ENCODE peak calls at places on chromosomes 16 and 17, in six cellular contexts. L, Z, F, O, B and H are unnamed samples.
A peak's percentile ranks its signal among the peaks of the same experiment; 100 is the strongest.

GRCh38 chr16:58474296-58474695 is 25.6 kb upstream of the NDRG4 start:
- DNase-seq in L (no peak), Z (no peak), F (no peak), O (no peak), B (no peak), H (no peak)

GRCh38 chr17:37301288-37301687 is 74.5 kb upstream of the C17orf78 start:
- DNase-seq in L (no peak), Z (no peak), F (no peak), O (no peak), B (no peak), H (no peak)

GRCh38 chr17:12830692-12831363 is 41.5 kb downstream of the ARHGAP44 start:
- DNase-seq in L (no peak), Z (no peak), F (no peak), O (no peak), B (no peak), H (no peak)

GRCh38 chr16:73083271-73083670 is 35.3 kb upstream of the ZFHX3 start:
- DNase-seq in L (no peak), Z (peak; percentile 19), F (peak; percentile 36), O (no peak), B (no peak), H (no peak)

GRCh38 chr16:46884513-46885293 is 541 bp downstream of the GPT2 start:
- DNase-seq in L (no peak), Z (peak; percentile 11), F (no peak), O (peak; percentile 52), B (no peak), H (no peak)

GRCh38 chr17:43994272-43995149 is 9.9 kb upstream of the NAGS start:
- DNase-seq in L (peak; percentile 64), Z (peak; percentile 68), F (peak; percentile 56), O (peak; percentile 44), B (peak; percentile 47), H (no peak)

GRCh38 chr17:20930065-20930760 is 112.6 kb downstream of the USP22 start:
- DNase-seq in L (no peak), Z (peak; percentile 68), F (no peak), O (no peak), B (no peak), H (peak; percentile 52)

GRCh38 chr16:57585051-57585687 is 42.7 kb downstream of the ADGRG5 start:
- DNase-seq in L (no peak), Z (no peak), F (no peak), O (no peak), B (no peak), H (no peak)

GRCh38 chr17:17677299-17678040 is 3.8 kb upstream of the RAI1 start:
- DNase-seq in L (no peak), Z (no peak), F (no peak), O (no peak), B (no peak), H (no peak)

GRCh38 chr17:41496803-41497484 is 7.2 kb upstream of the KRT36 start:
- DNase-seq in L (peak; percentile 66), Z (peak; percentile 94), F (peak; percentile 90), O (no peak), B (peak; percentile 37), H (peak; percentile 0)

GRCh38 chr16:54933281-54934150 is 2.9 kb downstream of the IRX5 start:
- DNase-seq in L (no peak), Z (no peak), F (no peak), O (no peak), B (no peak), H (no peak)

GRCh38 chr17:76697702-76698465 is 12.9 kb downstream of the MXRA7 start:
- DNase-seq in L (no peak), Z (peak; percentile 52), F (no peak), O (no peak), B (no peak), H (no peak)

GRCh38 chr16:62954144-62955032 is 918.1 kb upstream of the CDH8 start:
- DNase-seq in L (no peak), Z (no peak), F (no peak), O (no peak), B (no peak), H (no peak)

GRCh38 chr16:17161034-17161433 is 309.7 kb downstream of the XYLT1 start:
- DNase-seq in L (no peak), Z (no peak), F (no peak), O (peak; percentile 38), B (no peak), H (peak; percentile 25)

GRCh38 chr17:63314766-63315165 is 131.3 kb downstream of the CYB561 start:
- DNase-seq in L (no peak), Z (no peak), F (no peak), O (no peak), B (no peak), H (no peak)

GRCh38 chr17:21214777-21215541 is 998 bp upstream of the TMEM11 start:
- DNase-seq in L (no peak), Z (peak; percentile 50), F (no peak), O (no peak), B (no peak), H (no peak)

GRCh38 chr17:79990051-79990592 is 45.5 kb downstream of the TBC1D16 start:
- DNase-seq in L (no peak), Z (no peak), F (no peak), O (no peak), B (no peak), H (no peak)

GRCh38 chr17:8621585-8621984 is 8.9 kb downstream of the MYH10 start:
- DNase-seq in L (no peak), Z (peak; percentile 41), F (peak; percentile 17), O (no peak), B (no peak), H (no peak)

GRCh38 chr16:30437511-30438046 is 7.7 kb upstream of the DCTPP1 start:
- DNase-seq in L (no peak), Z (no peak), F (no peak), O (no peak), B (no peak), H (no peak)

GRCh38 chr16:68756250-68757051 is 19.4 kb downstream of the CDH1 start:
- DNase-seq in L (peak; percentile 73), Z (no peak), F (no peak), O (no peak), B (peak; percentile 40), H (no peak)

GRCh38 chr16:12059216-12059769 is 82.8 kb downstream of the SNX29 start:
- DNase-seq in L (no peak), Z (no peak), F (no peak), O (no peak), B (no peak), H (no peak)

GRCh38 chr17:673200-673681 is 41.4 kb downstream of the VPS53 start:
- DNase-seq in L (no peak), Z (no peak), F (no peak), O (no peak), B (no peak), H (no peak)

GRCh38 chr16:2469399-2470233 is 1.5 kb upstream of the NTN3 start:
- DNase-seq in L (no peak), Z (no peak), F (no peak), O (no peak), B (no peak), H (no peak)

GRCh38 chr17:29379084-29379811 is 10.9 kb upstream of the TAOK1 start:
- DNase-seq in L (no peak), Z (no peak), F (no peak), O (no peak), B (no peak), H (no peak)

GRCh38 chr16:24396350-24397271 is 140.5 kb downstream of the CACNG3 start:
- DNase-seq in L (no peak), Z (no peak), F (no peak), O (no peak), B (no peak), H (no peak)

GRCh38 chr17:42819939-42820535 is 4.0 kb downstream of the BECN1 start:
- DNase-seq in L (peak; percentile 60), Z (peak; percentile 63), F (peak; percentile 48), O (no peak), B (peak; percentile 29), H (no peak)

GRCh38 chr16:79282806-79283205 is 317.7 kb downstream of the MAF start:
- DNase-seq in L (no peak), Z (no peak), F (peak; percentile 49), O (no peak), B (no peak), H (no peak)